ENCODE peak calls at places on chromosomes 6 and 20, in six cellular contexts. S is spleen, U is A549, H is Peyer's patch, F is H9, K is ovary. C is an unnamed sample.

GRCh38 chr6:168134399-168135201 is 55.6 kb upstream of the FRMD1 start:
- DNase-seq in U (no peak), K (no peak), S (peak), F (peak), H (no peak), C (no peak)

GRCh38 chr20:57205625-57206219 is 60.7 kb downstream of the BMP7 start:
- DNase-seq in F (no peak), S (no peak), K (no peak), H (no peak), U (peak), C (no peak)

GRCh38 chr20:1287306-1287705 is 21.2 kb downstream of the SNPH start:
- DNase-seq in F (no peak), H (no peak), U (no peak), S (no peak), K (no peak), C (no peak)

GRCh38 chr6:39050453-39051112 is 2.0 kb downstream of the GLP1R start:
- DNase-seq in K (no peak), F (no peak), S (peak), H (no peak), U (no peak), C (no peak)

GRCh38 chr20:17172826-17173420 is 53.9 kb upstream of the PCSK2 start:
- DNase-seq in U (no peak), F (no peak), H (no peak), S (no peak), K (no peak), C (no peak)

GRCh38 chr6:63295553-63295952 is 24.2 kb downstream of the LGSN start:
- DNase-seq in K (no peak), H (no peak), F (no peak), U (no peak), S (no peak), C (no peak)

GRCh38 chr6:39225543-39225942 is 3.7 kb downstream of the KCNK5 start:
- DNase-seq in H (no peak), U (no peak), F (peak), S (no peak), K (no peak), C (no peak)

GRCh38 chr20:387520-387919 is 7.0 kb downstream of the TRIB3 start:
- DNase-seq in S (no peak), U (no peak), H (no peak), F (no peak), K (no peak), C (no peak)

GRCh38 chr6:107152633-107153032 is 37.3 kb upstream of the BEND3 start:
- DNase-seq in U (no peak), S (no peak), H (no peak), F (no peak), K (no peak), C (no peak)

GRCh38 chr20:24778585-24779031 is 170.5 kb upstream of the CST7 start:
- DNase-seq in H (no peak), S (peak), K (peak), U (no peak), F (peak), C (no peak)

GRCh38 chr6:33817520-33817919 is 13.7 kb upstream of the MLN start:
- DNase-seq in K (no peak), S (no peak), H (no peak), U (no peak), F (no peak), C (no peak)

GRCh38 chr6:149140137-149140909 is 177.2 kb upstream of the TAB2 start:
- DNase-seq in S (peak), U (no peak), K (no peak), F (no peak), H (no peak), C (peak)

GRCh38 chr6:33692760-33693158 is 18.7 kb downstream of the UQCC2 start:
- DNase-seq in S (peak), H (peak), U (no peak), K (no peak), F (no peak), C (no peak)

GRCh38 chr6:149330133-149330532 is 12.6 kb downstream of the TAB2 start:
- DNase-seq in K (no peak), H (no peak), S (no peak), F (no peak), U (no peak), C (no peak)

GRCh38 chr20:58194176-58194796 is 34.2 kb downstream of the ANKRD60 start:
- DNase-seq in F (no peak), U (no peak), H (no peak), K (no peak), S (no peak), C (no peak)

GRCh38 chr20:36086767-36087166 is 67.8 kb upstream of the EPB41L1 start:
- DNase-seq in S (no peak), K (no peak), U (peak), F (no peak), H (no peak), C (no peak)

GRCh38 chr6:136609878-136610706 is 59.9 kb upstream of the MAP7 start:
- DNase-seq in S (no peak), U (peak), H (no peak), F (peak), K (peak), C (no peak)

GRCh38 chr20:46545077-46545826 is 5.2 kb downstream of the OCSTAMP start:
- DNase-seq in K (no peak), S (no peak), F (no peak), U (no peak), H (no peak), C (no peak)

GRCh38 chr6:128370072-128370471 is 150.3 kb downstream of the PTPRK start:
- DNase-seq in S (no peak), H (no peak), F (no peak), U (peak), K (no peak), C (no peak)

GRCh38 chr6:10418862-10419748 is 4.2 kb upstream of the TFAP2A start:
- DNase-seq in U (no peak), K (no peak), H (no peak), F (peak), S (no peak), C (peak)

GRCh38 chr6:24313133-24313476 is 44.8 kb downstream of the DCDC2 start:
- DNase-seq in H (no peak), K (no peak), U (no peak), S (no peak), F (no peak), C (no peak)

GRCh38 chr6:11111769-11112437 is 378 bp upstream of the ERVFRD-1 start:
- DNase-seq in U (no peak), K (no peak), H (no peak), S (no peak), F (no peak), C (no peak)

GRCh38 chr6:140036176-140036575 is 661.7 kb upstream of the CITED2 start:
- DNase-seq in S (no peak), U (no peak), K (no peak), F (no peak), H (no peak), C (no peak)

DNA sequence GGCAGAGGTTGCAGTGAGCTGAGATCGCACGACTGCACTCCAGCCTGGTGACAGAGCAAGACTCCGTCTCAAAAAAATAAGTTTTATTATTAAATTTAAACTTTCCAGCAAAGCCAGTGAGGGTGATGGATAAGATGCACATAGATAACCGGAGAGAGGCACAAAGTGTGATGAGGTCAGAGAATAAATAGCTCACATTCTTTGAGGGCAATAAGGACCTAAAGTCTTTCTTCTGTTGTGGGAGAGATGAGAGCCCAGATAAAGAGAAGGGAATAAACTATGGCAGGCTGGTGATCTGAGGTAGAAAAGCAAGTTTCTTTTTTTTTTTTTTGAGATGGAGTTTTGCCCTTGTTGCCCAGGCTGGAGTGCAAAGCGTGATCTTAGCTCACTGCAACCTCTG is 20.6 kb upstream of the EZR start:
- DNase-seq in F (no peak), H (no peak), K (no peak), U (no peak), S (no peak), C (no peak)
- TF ChIP-seq CTCF in F (no peak), H (no peak), K (no peak), U (no peak), S (no peak), C (no peak)

GRCh38 chr20:33411711-33412483 is 10.6 kb upstream of the CDK5RAP1 start:
- DNase-seq in K (no peak), U (no peak), S (no peak), F (no peak), H (no peak), C (no peak)

GRCh38 chr20:33418033-33418432 is 16.7 kb upstream of the CDK5RAP1 start:
- DNase-seq in K (no peak), U (no peak), F (no peak), S (no peak), H (no peak), C (no peak)

GRCh38 chr20:33419140-33419974 is 18.0 kb upstream of the CDK5RAP1 start:
- DNase-seq in H (no peak), K (peak), U (no peak), S (no peak), F (no peak), C (no peak)

GRCh38 chr20:33412484-33412838 is 11.1 kb upstream of the CDK5RAP1 start:
- DNase-seq in U (no peak), S (no peak), F (no peak), K (no peak), H (no peak), C (no peak)

GRCh38 chr20:33415948-33416347 is 14.6 kb upstream of the CDK5RAP1 start:
- DNase-seq in S (no peak), K (peak), F (peak), U (peak), H (no peak), C (no peak)
- TF ChIP-seq CTCF in S (peak), K (no peak), F (peak), U (peak), H (peak), C (peak)

GRCh38 chr20:63668351-63668750 is 10.2 kb downstream of the RTEL1 start:
- DNase-seq in F (no peak), U (no peak), H (no peak), K (no peak), S (no peak), C (no peak)
- TF ChIP-seq CTCF in F (no peak), U (no peak), H (no peak), K (no peak), S (no peak), C (no peak)

GRCh38 chr6:55497694-55498093 is 81.3 kb downstream of the HMGCLL1 start:
- DNase-seq in U (no peak), K (no peak), H (no peak), S (no peak), F (no peak), C (no peak)
- TF ChIP-seq CTCF in U (no peak), K (no peak), H (no peak), S (no peak), F (no peak), C (no peak)

GRCh38 chr6:137951064-137951597 is 84.1 kb downstream of the TNFAIP3 start:
- DNase-seq in H (no peak), F (no peak), K (no peak), S (peak), U (no peak), C (peak)
- TF ChIP-seq CTCF in H (no peak), F (no peak), K (no peak), S (no peak), U (no peak), C (peak)

GRCh38 chr20:15902493-15902892 is 670.8 kb downstream of the KIF16B start:
- DNase-seq in K (no peak), U (no peak), S (no peak), F (peak), H (no peak), C (no peak)
- TF ChIP-seq CTCF in K (no peak), U (no peak), S (no peak), F (peak), H (no peak), C (no peak)

GRCh38 chr6:166511316-166511715 is 75.2 kb downstream of the RAMACL start:
- DNase-seq in K (no peak), F (no peak), U (no peak), S (no peak), H (no peak), C (no peak)

GRCh38 chr6:166516256-166516655 is 70.2 kb downstream of the RAMACL start:
- DNase-seq in U (no peak), K (no peak), F (no peak), H (no peak), S (no peak), C (no peak)

GRCh38 chr6:166512567-166512966 is 73.9 kb downstream of the RAMACL start:
- DNase-seq in K (no peak), U (no peak), S (peak), F (no peak), H (peak), C (peak)

GRCh38 chr6:166515072-166515810 is 71.2 kb downstream of the RAMACL start:
- DNase-seq in K (no peak), F (no peak), H (no peak), S (no peak), U (peak), C (no peak)

DNA sequence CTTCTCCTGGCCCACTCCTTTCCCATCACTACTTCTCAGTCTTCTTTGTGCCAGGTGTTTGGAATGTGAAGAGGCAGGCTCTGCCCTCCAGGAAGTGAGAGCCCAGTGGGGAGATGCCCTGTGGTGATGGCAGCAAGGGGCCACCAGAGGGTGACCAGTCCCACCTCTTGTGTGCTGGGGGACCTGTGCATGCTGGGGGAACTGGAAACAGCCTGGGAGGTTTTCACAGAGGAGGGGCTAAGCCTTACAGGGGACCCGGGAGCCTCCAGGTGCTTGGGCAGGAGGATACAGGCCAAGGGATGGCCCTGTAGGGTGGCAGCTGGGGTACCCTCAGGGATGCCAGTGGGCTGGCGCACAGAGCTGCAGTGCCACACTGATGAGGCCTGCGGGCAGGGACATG is 72.3 kb downstream of the RAMACL start:
- DNase-seq in H (no peak), S (peak), U (no peak), K (no peak), F (peak), C (no peak)
- TF ChIP-seq CTCF in H (no peak), S (no peak), U (no peak), K (no peak), F (no peak), C (no peak)

GRCh38 chr20:43939762-43940121 is 25.1 kb downstream of the TOX2 start:
- DNase-seq in H (no peak), F (no peak), U (no peak), S (no peak), K (no peak), C (no peak)

GRCh38 chr20:43936805-43937204 is 22.2 kb downstream of the TOX2 start:
- DNase-seq in H (no peak), S (no peak), U (no peak), K (no peak), F (no peak), C (no peak)

GRCh38 chr20:43938932-43939761 is 24.5 kb downstream of the TOX2 start:
- DNase-seq in H (no peak), S (no peak), U (peak), K (no peak), F (no peak), C (no peak)

GRCh38 chr20:43937586-43937985 is 22.9 kb downstream of the TOX2 start:
- DNase-seq in F (no peak), H (no peak), S (no peak), U (no peak), K (no peak), C (no peak)

GRCh38 chr20:43938017-43938655 is 23.5 kb downstream of the TOX2 start:
- DNase-seq in F (no peak), H (no peak), S (no peak), K (no peak), U (no peak), C (no peak)
- TF ChIP-seq CTCF in F (no peak), H (no peak), S (no peak), K (no peak), U (no peak), C (no peak)

C was measured in GM13977.